ENCODE peak calls at places on chromosomes 3 and 15, in eight cellular contexts. A, W, K, H, Z, I, T and E are unnamed samples.

GRCh38 chr3:133882986-133883586 is 12.6 kb downstream of the RAB6B start:
- DNase-seq in A (no peak), W (no peak), K (no peak), H (no peak), Z (no peak), I (no peak), T (peak; percentile 32), E (no peak)

GRCh38 chr15:56371495-56372147 is 6.4 kb downstream of the TEX9 start:
- DNase-seq in A (no peak), W (no peak), K (no peak), H (no peak), Z (no peak), I (no peak), T (no peak), E (no peak)

GRCh38 chr3:1007890-1008289 is 84.9 kb upstream of the CNTN6 start:
- DNase-seq in A (no peak), W (no peak), K (no peak), H (no peak), Z (peak; percentile 2), I (no peak), T (no peak), E (no peak)

GRCh38 chr3:7282988-7283387 is 422.1 kb downstream of the GRM7 start:
- DNase-seq in A (no peak), W (no peak), K (no peak), H (no peak), Z (no peak), I (no peak), T (no peak), E (no peak)

GRCh38 chr3:138125548-138126221 is 6.5 kb downstream of the A4GNT start:
- DNase-seq in A (no peak), W (no peak), K (no peak), H (no peak), Z (peak; percentile 70), I (no peak), T (no peak), E (no peak)

GRCh38 chr3:71010731-71011455 is 572.6 kb downstream of the FOXP1 start:
- DNase-seq in A (no peak), W (peak; percentile 29), K (no peak), H (peak; percentile 50), Z (no peak), I (no peak), T (no peak), E (no peak)

GRCh38 chr15:40372966-40373365 is 9.6 kb upstream of the KNSTRN start:
- DNase-seq in A (no peak), W (no peak), K (no peak), H (no peak), Z (no peak), I (no peak), T (no peak), E (no peak)

GRCh38 chr3:108527827-108528226 is 17.4 kb upstream of the MYH15 start:
- DNase-seq in A (no peak), W (no peak), K (no peak), H (no peak), Z (no peak), I (no peak), T (no peak), E (no peak)

GRCh38 chr3:15331606-15332404 is 581 bp downstream of the SH3BP5 start:
- DNase-seq in A (no peak), W (no peak), K (peak; percentile 34), H (peak; percentile 59), Z (no peak), I (no peak), T (peak; percentile 78), E (no peak)

GRCh38 chr3:127787071-127787490 is 35.2 kb downstream of the MGLL start:
- DNase-seq in A (no peak), W (no peak), K (peak; percentile 60), H (no peak), Z (no peak), I (no peak), T (peak; percentile 49), E (no peak)

GRCh38 chr15:31402511-31403056 is 75.9 kb downstream of the KLF13 start:
- DNase-seq in A (no peak), W (no peak), K (no peak), H (no peak), Z (no peak), I (no peak), T (peak; percentile 89), E (no peak)

GRCh38 chr3:149390772-149391212 is 13.3 kb upstream of the TM4SF1 start:
- DNase-seq in A (no peak), W (no peak), K (no peak), H (no peak), Z (peak; percentile 95), I (no peak), T (no peak), E (no peak)

GRCh38 chr3:30140356-30140755 is 466.0 kb upstream of the TGFBR2 start:
- DNase-seq in A (no peak), W (no peak), K (no peak), H (no peak), Z (no peak), I (no peak), T (no peak), E (no peak)

GRCh38 chr3:132595036-132595435 is 2.0 kb upstream of the ACKR4 start:
- DNase-seq in A (no peak), W (no peak), K (no peak), H (no peak), Z (peak; percentile 61), I (no peak), T (no peak), E (no peak)

GRCh38 chr3:111735912-111736311 is 123.2 kb upstream of the PHLDB2 start:
- DNase-seq in A (no peak), W (no peak), K (no peak), H (no peak), Z (no peak), I (no peak), T (no peak), E (no peak)

GRCh38 chr3:169914321-169914720 is 2.9 kb downstream of the SAMD7 start:
- DNase-seq in A (no peak), W (no peak), K (no peak), H (no peak), Z (peak; percentile 71), I (no peak), T (no peak), E (no peak)

GRCh38 chr3:14141144-14141543 is 16.3 kb downstream of the TMEM43 start:
- DNase-seq in A (no peak), W (no peak), K (no peak), H (no peak), Z (no peak), I (no peak), T (no peak), E (no peak)

GRCh38 chr3:188220097-188220788 is 66.3 kb downstream of the LPP start:
- DNase-seq in A (no peak), W (no peak), K (no peak), H (no peak), Z (no peak), I (no peak), T (no peak), E (no peak)

GRCh38 chr3:126944089-126944965 is 38.6 kb upstream of the PLXNA1 start:
- DNase-seq in A (no peak), W (no peak), K (no peak), H (no peak), Z (no peak), I (no peak), T (no peak), E (no peak)

GRCh38 chr3:15241341-15241740 is 35.3 kb downstream of the CAPN7 start:
- DNase-seq in A (no peak), W (peak; percentile 10), K (no peak), H (peak; percentile 43), Z (peak; percentile 6), I (no peak), T (no peak), E (no peak)

GRCh38 chr3:73461582-73461981 is 163.2 kb downstream of the PDZRN3 start:
- DNase-seq in A (no peak), W (no peak), K (no peak), H (no peak), Z (no peak), I (no peak), T (peak; percentile 79), E (no peak)

GRCh38 chr3:29144807-29145206 is 136.1 kb upstream of the RBMS3 start:
- DNase-seq in A (peak; percentile 6), W (no peak), K (no peak), H (no peak), Z (peak; percentile 2), I (no peak), T (no peak), E (no peak)

GRCh38 chr15:56629133-56629532 is 104.2 kb downstream of the ZNF280D start:
- DNase-seq in A (no peak), W (no peak), K (no peak), H (no peak), Z (no peak), I (no peak), T (no peak), E (no peak)

GRCh38 chr3:157443873-157444770 is 7.5 kb downstream of the PTX3 start:
- DNase-seq in A (no peak), W (no peak), K (no peak), H (no peak), Z (no peak), I (no peak), T (no peak), E (no peak)

GRCh38 chr15:25451501-25451900 is 12.7 kb upstream of the UBE3A start:
- DNase-seq in A (no peak), W (no peak), K (no peak), H (no peak), Z (no peak), I (no peak), T (no peak), E (no peak)

GRCh38 chr3:15845475-15845874 is 47.7 kb upstream of the ANKRD28 start:
- DNase-seq in A (no peak), W (no peak), K (no peak), H (no peak), Z (no peak), I (no peak), T (no peak), E (no peak)

GRCh38 chr15:74333093-74333492 is 34.4 kb downstream of the CYP11A1 start:
- DNase-seq in A (no peak), W (no peak), K (no peak), H (no peak), Z (no peak), I (no peak), T (peak; percentile 40), E (no peak)

GRCh38 chr3:130831716-130832400 is 62.0 kb upstream of the ATP2C1 start:
- DNase-seq in A (no peak), W (no peak), K (no peak), H (no peak), Z (no peak), I (no peak), T (no peak), E (no peak)

GRCh38 chr3:16589867-16590624 is 15.2 kb downstream of the DAZL start:
- DNase-seq in A (no peak), W (no peak), K (no peak), H (no peak), Z (no peak), I (no peak), T (no peak), E (no peak)